ENCODE peak calls at places on chromosomes 5 and 9, in nine cellular contexts. H is activated effector memory CD4-positive, alpha-beta T cell treated with anti-CD3 and anti-CD28 coated beads, Interleukin-2, amount 50 U/mL, for 16 hours; L is amygdala; C is stimulated activated naive CD4-positive, alpha-beta T cell; O is tibial artery; T is OCI-M1; I is NCI-H748 treated with DMSO at 0.1 percent for 48 hours; Y is stimulated activated CD8-positive, alpha-beta memory T cell treated with anti-CD3 and anti-CD28 coated beads, Interleukin-7, amount 100 ng/mL, for 1 hour; G is HuH-7. E is an unnamed sample.

GRCh38 chr5:126481243-126481642 is 58.0 kb downstream of the GRAMD2B start:
- DNase-seq in H (no peak), L (no peak), C (no peak), O (no peak), T (no peak), I (no peak), Y (no peak), G (no peak), E (no peak)

GRCh38 chr5:172506921-172507320 is 52.6 kb upstream of the SH3PXD2B start:
- DNase-seq in H (peak), L (no peak), C (no peak), O (peak), T (no peak), I (no peak), Y (no peak), G (no peak), E (no peak)

GRCh38 chr9:104494808-104495207 is 9.3 kb upstream of the OR13F1 start:
- DNase-seq in H (no peak), L (no peak), C (no peak), O (no peak), T (peak), I (peak), Y (no peak), G (peak), E (no peak)

GRCh38 chr5:42991477-42992034 is 48.6 kb downstream of the ANXA2R start:
- DNase-seq in H (no peak), L (no peak), C (no peak), O (peak), T (no peak), I (no peak), Y (no peak), G (no peak), E (no peak)

GRCh38 chr5:94855543-94855942 is 237.1 kb downstream of the SLF1 start:
- DNase-seq in H (no peak), L (no peak), C (no peak), O (no peak), T (no peak), I (peak), Y (no peak), G (no peak), E (no peak)

GRCh38 chr5:55410840-55411239 is 103.1 kb downstream of the MTREX start:
- DNase-seq in H (no peak), L (no peak), C (no peak), O (no peak), T (no peak), I (no peak), Y (no peak), G (no peak), E (no peak)

GRCh38 chr5:94969174-94969573 is 315.7 kb downstream of the MCTP1 start:
- DNase-seq in H (no peak), L (no peak), C (no peak), O (no peak), T (peak), I (peak), Y (no peak), G (no peak), E (no peak)

GRCh38 chr9:27535701-27536118 is 6.1 kb upstream of the MOB3B start:
- DNase-seq in H (no peak), L (no peak), C (no peak), O (no peak), T (peak), I (no peak), Y (no peak), G (peak), E (no peak)

GRCh38 chr5:33166522-33166921 is 274.2 kb upstream of the TARS1 start:
- DNase-seq in H (no peak), L (no peak), C (no peak), O (no peak), T (no peak), I (no peak), Y (no peak), G (no peak), E (no peak)

GRCh38 chr5:174096619-174097018 is 51.1 kb downstream of the NSG2 start:
- DNase-seq in H (no peak), L (no peak), C (no peak), O (no peak), T (no peak), I (no peak), Y (no peak), G (no peak), E (no peak)

GRCh38 chr5:176530406-176530982 is 6.7 kb downstream of the RNF44 start:
- DNase-seq in H (no peak), L (no peak), C (no peak), O (no peak), T (no peak), I (no peak), Y (no peak), G (no peak), E (no peak)

GRCh38 chr5:133461796-133462516 is 150.4 kb downstream of the FSTL4 start:
- DNase-seq in H (no peak), L (no peak), C (no peak), O (peak), T (no peak), I (no peak), Y (no peak), G (no peak), E (no peak)

GRCh38 chr5:10867408-10868303 is 106.6 kb upstream of the DAP start:
- DNase-seq in H (no peak), L (no peak), C (no peak), O (no peak), T (no peak), I (no peak), Y (no peak), G (no peak), E (no peak)

GRCh38 chr5:119355244-119355635 is 579 bp upstream of the TNFAIP8 start:
- DNase-seq in H (peak), L (no peak), C (peak), O (no peak), T (no peak), I (no peak), Y (no peak), G (no peak), E (no peak)

GRCh38 chr5:120682851-120683250 is 218.8 kb downstream of the PRR16 start:
- DNase-seq in H (no peak), L (no peak), C (no peak), O (no peak), T (no peak), I (no peak), Y (no peak), G (no peak), E (no peak)

GRCh38 chr5:109312695-109313094 is 97.1 kb downstream of the PJA2 start:
- DNase-seq in H (no peak), L (no peak), C (no peak), O (no peak), T (no peak), I (no peak), Y (no peak), G (no peak), E (no peak)